ENCODE peak calls at places on chromosomes 12 and 14, in four cellular contexts. N is iris pigment epithelial cell, R is small intestine, Z is amygdala. U is an unnamed sample.

GRCh38 chr14:71076472-71076871 is 169.2 kb downstream of the PCNX1 start:
- DNase-seq in N (no peak), R (no peak), Z (no peak), U (no peak)

GRCh38 chr12:52127683-52128450 is 48.4 kb downstream of the SMIM41 start:
- DNase-seq in N (no peak), R (no peak), Z (no peak), U (no peak)

GRCh38 chr12:47236109-47236714 is 156.5 kb upstream of the AMIGO2 start:
- DNase-seq in N (peak), R (no peak), Z (no peak), U (no peak)

GRCh38 chr12:66240106-66240820 is 51.2 kb downstream of the IRAK3 start:
- DNase-seq in N (no peak), R (no peak), Z (no peak), U (no peak)

GRCh38 chr12:110122929-110123328 is 1.2 kb upstream of the IFT81 start:
- DNase-seq in N (no peak), R (no peak), Z (no peak), U (no peak)

GRCh38 chr12:92784356-92784755 is 81.6 kb downstream of the PLEKHG7 start:
- DNase-seq in N (peak), R (no peak), Z (no peak), U (no peak)

GRCh38 chr14:77730976-77731497 is 23.1 kb downstream of the SLIRP start:
- DNase-seq in N (no peak), R (no peak), Z (no peak), U (no peak)

GRCh38 chr12:123085730-123086487 is 65.0 kb downstream of the PITPNM2 start:
- DNase-seq in N (peak), R (peak), Z (no peak), U (peak)

GRCh38 chr12:56644654-56645053 is 1.1 kb downstream of the ATP5F1B start:
- DNase-seq in N (peak), R (no peak), Z (no peak), U (no peak)

GRCh38 chr12:132423251-132424117 is 66.5 kb upstream of the FBRSL1 start:
- DNase-seq in N (peak), R (peak), Z (no peak), U (no peak)

GRCh38 chr12:113407931-113408585 is 4.4 kb upstream of the SDS start:
- DNase-seq in N (peak), R (no peak), Z (no peak), U (no peak)

GRCh38 chr14:75650253-75651058 is 10.2 kb downstream of the ERG28 start:
- DNase-seq in N (no peak), R (peak), Z (no peak), U (no peak)

GRCh38 chr12:12952036-12952435 is at the start of gene GPRC5D:
- DNase-seq in N (no peak), R (no peak), Z (no peak), U (no peak)

U was measured in HT-29.